ENCODE peak calls at places on chromosomes 6 and 20, in seven cellular contexts. F is pancreas, Z is IMR-90, K is GM23248, C is psoas muscle, O is small intestine, T is stomach. S is an unnamed sample. For H3K36me3 and H3K4me1, the result is how much of the 10 kb centered on the place peaks cover.

GRCh38 chr6:53378208-53378607 is 29.5 kb upstream of the ELOVL5 start:
- DNase-seq in F (no peak), Z (no peak), K (no peak), C (no peak), O (no peak), T (no peak), S (no peak)

GRCh38 chr20:24754691-24755090 is 194.4 kb upstream of the CST7 start:
- DNase-seq in F (no peak), Z (no peak), K (no peak), C (no peak), O (no peak), T (peak), S (no peak)

GRCh38 chr6:44270526-44271405 is 516 bp downstream of the TMEM151B start:
- DNase-seq in F (no peak), Z (no peak), K (no peak), C (no peak), O (no peak), T (no peak), S (no peak)

GRCh38 chr6:142907544-142907943 is 37.4 kb downstream of the HIVEP2 start:
- DNase-seq in F (no peak), Z (no peak), K (no peak), C (no peak), O (no peak), T (no peak), S (no peak)

GRCh38 chr20:24100370-24101011 is 111.9 kb upstream of the GGTLC1 start:
- DNase-seq in F (peak), Z (peak), K (peak), C (peak), O (peak), T (peak), S (no peak)

GRCh38 chr6:118317581-118318563 is 230.2 kb upstream of the PLN start:
- DNase-seq in F (no peak), Z (peak), K (peak), C (no peak), O (no peak), T (no peak), S (no peak)

GRCh38 chr6:24313477-24314141 is 44.2 kb downstream of the DCDC2 start:
- DNase-seq in F (peak), Z (peak), K (peak), C (no peak), O (no peak), T (peak), S (no peak)

GRCh38 chr6:13680448-13680968 is 31.1 kb downstream of the RANBP9 start:
- DNase-seq in F (no peak), Z (no peak), K (no peak), C (no peak), O (no peak), T (no peak), S (no peak)

GRCh38 chr6:30819287-30819917 is 64.9 kb upstream of the DDR1 start:
- DNase-seq in F (no peak), Z (peak), K (peak), C (no peak), O (no peak), T (no peak), S (no peak)

GRCh38 chr6:137241481-137242011 is 22.4 kb upstream of the IFNGR1 start:
- DNase-seq in F (no peak), Z (peak), K (peak), C (no peak), O (peak), T (no peak), S (no peak)

GRCh38 chr20:55004044-55004443 is 528.7 kb downstream of the DOK5 start:
- DNase-seq in F (no peak), Z (no peak), K (no peak), C (no peak), O (no peak), T (no peak), S (no peak)

GRCh38 chr6:44738652-44739141 is 351.2 kb downstream of the CDC5L start:
- DNase-seq in F (no peak), Z (peak), K (peak), C (peak), O (peak), T (no peak), S (no peak)

GRCh38 chr20:46805836-46806235 is 88.8 kb upstream of the EYA2 start:
- DNase-seq in F (no peak), Z (no peak), K (no peak), C (no peak), O (no peak), T (no peak), S (no peak)

GRCh38 chr6:63058601-63059000 is 152.7 kb upstream of the FKBP1C start:
- DNase-seq in F (no peak), Z (no peak), K (no peak), C (no peak), O (no peak), T (no peak), S (no peak)

GRCh38 chr6:149766156-149766768 is 16.7 kb downstream of the PCMT1 start:
- DNase-seq in F (no peak), Z (peak), K (peak), C (no peak), O (no peak), T (peak), S (no peak)

GRCh38 chr20:43940518-43941225 is 26.0 kb downstream of the TOX2 start:
- DNase-seq in F (no peak), Z (no peak), K (no peak), C (no peak), O (no peak), T (no peak), S (peak)

GRCh38 chr6:26022166-26022510 is 59.5 kb downstream of the TRIM38 start:
- DNase-seq in F (no peak), Z (peak), K (peak), C (no peak), O (peak), T (peak), S (no peak)

GRCh38 chr6:125346143-125346925 is 44.6 kb upstream of the HDDC2 start:
- DNase-seq in F (no peak), Z (no peak), K (no peak), C (no peak), O (no peak), T (no peak), S (no peak)

GRCh38 chr6:56211724-56212123 is 35.7 kb downstream of the COL21A1 start:
- DNase-seq in F (no peak), Z (no peak), K (no peak), C (no peak), O (no peak), T (no peak), S (no peak)

GRCh38 chr6:127566671-127567070 is 10.3 kb upstream of the C6orf58 start:
- DNase-seq in F (no peak), Z (no peak), K (no peak), C (no peak), O (no peak), T (no peak), S (no peak)

GRCh38 chr6:118198746-118199145 is 291.7 kb downstream of the SLC35F1 start:
- DNase-seq in F (no peak), Z (peak), K (peak), C (no peak), O (no peak), T (no peak), S (no peak)

GRCh38 chr6:158564243-158565121 is 4.6 kb downstream of the TMEM181 start:
- DNase-seq in F (no peak), Z (no peak), K (no peak), C (no peak), O (peak), T (no peak), S (no peak)

GRCh38 chr6:148934534-148934933 is 187.7 kb downstream of the UST start:
- DNase-seq in F (no peak), Z (peak), K (peak), C (peak), O (no peak), T (no peak), S (peak)

GRCh38 chr20:61307686-61308085 is 55.6 kb downstream of the CDH4 start:
- DNase-seq in F (no peak), Z (no peak), K (no peak), C (no peak), O (no peak), T (no peak), S (no peak)

GRCh38 chr6:151536280-151536534 is 42.4 kb downstream of the CCDC170 start:
- DNase-seq in F (no peak), Z (no peak), K (no peak), C (no peak), O (no peak), T (no peak), S (no peak)

GRCh38 chr20:62799873-62800272 is 3.6 kb downstream of the MRGBP start:
- DNase-seq in F (no peak), Z (no peak), K (no peak), C (no peak), O (no peak), T (no peak), S (no peak)
- H3K36me3 ChIP-seq in F (under half), Z (under half), K (under half), C (under half), O (under half), T (under half), S (under half)

GRCh38 chr6:112148103-112148502 is 60.7 kb downstream of the FAM229B start:
- DNase-seq in F (no peak), Z (no peak), K (no peak), C (no peak), O (no peak), T (no peak), S (no peak)

GRCh38 chr6:112141707-112142106 is 54.3 kb downstream of the FAM229B start:
- DNase-seq in F (no peak), Z (no peak), K (peak), C (no peak), O (no peak), T (no peak), S (no peak)

GRCh38 chr6:112149236-112149635 is 61.8 kb downstream of the FAM229B start:
- DNase-seq in F (no peak), Z (peak), K (no peak), C (no peak), O (no peak), T (no peak), S (no peak)

GRCh38 chr6:112144145-112144926 is 56.9 kb downstream of the FAM229B start:
- DNase-seq in F (no peak), Z (peak), K (peak), C (no peak), O (peak), T (no peak), S (no peak)

DNA sequence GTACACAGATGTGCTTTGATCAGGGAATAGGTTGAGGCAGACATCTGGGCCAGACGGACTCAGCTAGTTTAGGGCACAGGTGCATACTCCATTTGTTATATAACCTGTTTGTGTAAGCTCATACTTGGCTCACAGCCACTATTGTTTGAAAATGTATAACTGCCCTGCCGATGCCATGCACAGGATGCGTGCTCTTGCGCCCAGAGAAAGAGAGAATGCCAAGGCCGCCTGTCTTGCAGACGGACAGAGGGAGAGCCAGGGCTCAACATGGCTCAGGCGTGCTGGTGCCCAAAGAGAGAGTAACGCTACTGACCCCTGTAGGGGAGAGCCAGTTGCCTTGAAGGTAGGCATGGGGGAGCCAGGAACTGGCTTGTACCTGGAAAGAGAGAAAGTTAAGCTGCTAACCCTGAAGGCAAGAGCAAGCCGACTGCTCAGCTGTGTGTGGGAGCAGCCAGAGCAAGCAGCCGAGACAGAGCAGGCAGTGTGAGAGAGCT is 57.7 kb downstream of the FAM229B start:
- DNase-seq in F (no peak), Z (no peak), K (no peak), C (no peak), O (no peak), T (no peak), S (no peak)
- H3K4me1 ChIP-seq in F (under half), Z (under half), K (under half), C (under half), O (under half), T (under half), S (under half)

GRCh38 chr6:42313038-42313437 is 95.4 kb upstream of the MRPS10 start:
- DNase-seq in F (no peak), Z (peak), K (peak), C (no peak), O (no peak), T (no peak), S (no peak)

GRCh38 chr6:42315220-42315990 is 97.7 kb upstream of the MRPS10 start:
- DNase-seq in F (no peak), Z (no peak), K (peak), C (no peak), O (no peak), T (no peak), S (no peak)

GRCh38 chr6:42314571-42314950 is 96.9 kb upstream of the MRPS10 start:
- DNase-seq in F (no peak), Z (no peak), K (no peak), C (no peak), O (peak), T (no peak), S (no peak)

GRCh38 chr6:42315991-42316378 is 98.3 kb upstream of the MRPS10 start:
- DNase-seq in F (no peak), Z (peak), K (peak), C (no peak), O (peak), T (no peak), S (peak)

DNA sequence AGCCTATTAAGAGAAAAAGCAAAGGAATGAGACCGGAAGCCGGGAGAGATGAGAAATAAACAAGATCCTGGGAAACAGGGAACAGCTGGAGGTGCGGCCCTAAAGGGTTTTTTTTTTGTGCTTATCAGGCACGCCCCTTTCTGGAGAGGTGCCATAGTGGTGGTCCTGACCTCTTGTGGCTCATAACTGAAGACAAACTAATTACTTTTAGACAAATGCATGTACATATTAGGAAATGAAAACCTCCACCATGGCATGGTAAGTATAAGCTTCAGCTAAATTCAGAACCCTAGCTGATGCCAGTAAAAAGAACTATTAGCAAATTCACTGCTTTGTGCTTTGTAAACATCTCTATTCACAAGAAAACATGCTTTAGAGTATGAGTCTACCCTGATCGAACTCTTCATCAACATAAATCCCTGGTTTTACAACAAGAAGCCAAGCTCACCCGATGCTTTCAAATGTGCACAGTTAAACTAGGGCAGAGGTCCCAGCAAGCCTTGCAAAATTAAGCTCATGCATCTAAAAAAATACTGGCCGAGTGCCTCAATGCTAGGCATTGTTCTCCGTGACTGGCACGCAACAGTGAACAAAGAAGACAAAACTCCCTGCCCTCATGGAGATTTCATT is 96.4 kb upstream of the MRPS10 start:
- DNase-seq in F (no peak), Z (peak), K (peak), C (no peak), O (no peak), T (no peak), S (no peak)
- H3K27ac ChIP-seq in F (no peak), Z (peak), K (no peak), C (no peak), O (peak), T (peak), S (no peak)

GRCh38 chr6:89667872-89668556 is 29.5 kb upstream of the LYRM2 start:
- DNase-seq in F (no peak), Z (no peak), K (no peak), C (no peak), O (no peak), T (no peak), S (no peak)

GRCh38 chr6:89670935-89671565 is 32.5 kb upstream of the LYRM2 start:
- DNase-seq in F (no peak), Z (no peak), K (no peak), C (no peak), O (no peak), T (no peak), S (no peak)

GRCh38 chr6:89669002-89669401 is 30.5 kb upstream of the LYRM2 start:
- DNase-seq in F (no peak), Z (peak), K (no peak), C (no peak), O (no peak), T (no peak), S (no peak)
- H3K36me3 ChIP-seq in F (under half), Z (under half), K (under half), C (half or more), O (under half), T (under half), S (under half)

DNA sequence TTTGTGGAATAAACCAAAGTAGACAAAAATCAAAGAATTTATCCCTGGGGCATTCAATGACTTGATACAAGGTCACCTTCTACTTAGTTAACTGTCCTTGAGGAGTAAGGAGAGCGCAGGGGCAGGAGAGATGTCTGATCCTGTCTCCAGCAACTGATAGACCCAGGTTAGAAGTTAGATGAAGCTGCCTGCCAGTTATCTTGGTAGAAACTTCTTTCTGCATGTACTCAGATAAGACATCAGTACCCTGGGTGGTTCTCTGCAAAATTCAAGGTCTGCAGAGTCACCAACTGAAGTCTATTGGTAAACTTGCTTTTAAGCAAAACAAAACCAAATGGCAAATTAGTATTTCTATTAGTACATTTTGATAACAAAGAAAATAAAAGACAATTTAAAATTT is 2.7 kb downstream of the SGK1 start:
- DNase-seq in F (no peak), Z (no peak), K (no peak), C (no peak), O (no peak), T (no peak), S (no peak)
- H3K4me1 ChIP-seq in F (under half), Z (under half), K (under half), C (under half), O (under half), T (under half), S (under half)

DNA sequence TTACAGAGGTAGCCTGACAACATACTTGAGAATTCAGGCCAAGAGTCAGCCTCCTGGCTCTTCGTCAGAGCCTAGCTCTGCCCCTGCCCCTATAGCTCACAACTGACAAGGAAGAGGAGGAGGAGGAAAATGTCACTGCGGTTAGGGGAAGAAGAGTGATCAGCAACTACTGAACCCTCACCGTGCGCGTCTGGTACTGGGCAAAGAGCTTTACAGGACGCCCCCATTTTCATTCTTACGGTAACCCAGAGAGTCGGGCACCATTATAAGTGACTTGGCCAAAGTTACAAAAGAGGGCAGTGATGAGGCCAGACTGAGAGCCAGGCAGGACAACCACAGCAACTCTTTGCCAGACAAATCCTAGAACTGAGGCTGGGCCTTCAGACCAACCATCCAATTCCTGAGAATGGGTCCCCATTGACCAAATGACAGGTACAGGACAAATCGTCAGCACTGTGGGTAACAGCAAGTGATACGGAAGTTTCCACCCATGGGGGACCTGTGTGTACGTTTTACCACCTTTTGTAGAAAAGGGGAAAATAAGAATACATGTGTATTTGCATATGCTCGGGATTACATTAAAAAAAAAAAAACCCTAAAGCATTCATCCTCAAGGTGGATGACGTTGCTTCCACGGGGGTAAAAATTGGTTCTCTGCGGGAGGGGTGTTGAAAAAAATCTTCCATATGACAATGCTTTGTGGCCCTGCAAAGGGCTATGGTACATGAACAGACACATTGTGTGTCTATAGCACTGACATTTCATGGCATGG is 118.1 kb downstream of the NFATC2 start:
- DNase-seq in F (no peak), Z (no peak), K (no peak), C (no peak), O (no peak), T (no peak), S (no peak)
- H3K27ac ChIP-seq in F (no peak), Z (no peak), K (no peak), C (no peak), O (peak), T (peak), S (no peak)

GRCh38 chr6:33678932-33679478 is 32.5 kb downstream of the UQCC2 start:
- DNase-seq in F (no peak), Z (no peak), K (no peak), C (no peak), O (no peak), T (no peak), S (no peak)

GRCh38 chr6:33679761-33680160 is 31.7 kb downstream of the UQCC2 start:
- DNase-seq in F (no peak), Z (no peak), K (no peak), C (no peak), O (no peak), T (no peak), S (no peak)

GRCh38 chr6:33677689-33678088 is 33.8 kb downstream of the UQCC2 start:
- DNase-seq in F (no peak), Z (no peak), K (no peak), C (no peak), O (no peak), T (no peak), S (no peak)

GRCh38 chr6:33677153-33677660 is 34.3 kb downstream of the UQCC2 start:
- DNase-seq in F (no peak), Z (peak), K (peak), C (no peak), O (no peak), T (no peak), S (no peak)

DNA sequence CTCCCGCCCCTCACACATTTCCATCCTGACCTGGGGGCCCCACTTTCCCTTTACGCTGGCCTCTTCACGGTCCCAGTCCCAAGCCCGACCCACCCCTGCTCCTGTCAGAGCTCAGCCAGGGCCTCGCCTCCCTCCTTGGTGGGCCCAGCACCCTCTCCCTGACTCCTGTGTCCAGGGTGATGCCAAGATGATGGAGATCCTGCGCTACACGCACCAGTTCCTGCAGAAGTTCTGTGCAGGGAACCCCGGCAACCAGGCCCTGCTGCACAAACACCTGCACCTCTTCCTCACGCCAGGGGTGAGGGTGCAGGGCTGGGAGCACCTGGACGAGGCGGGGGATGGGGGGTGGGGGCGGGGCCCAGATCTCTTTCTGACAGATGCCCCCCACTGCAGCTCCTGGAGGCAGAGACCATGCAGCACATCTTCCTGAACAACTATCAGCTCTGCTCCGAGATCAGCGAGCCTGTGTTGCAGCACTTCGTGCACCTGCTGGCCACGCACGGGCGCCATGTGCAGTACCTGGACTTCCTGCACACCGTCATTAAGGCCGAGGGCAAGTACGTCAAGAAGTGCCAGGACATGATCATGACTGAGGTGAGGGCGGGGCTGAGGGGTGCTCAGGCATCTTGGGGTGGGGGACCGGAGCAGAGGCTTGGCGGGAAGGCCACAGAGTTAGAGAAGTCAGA is 33.1 kb downstream of the UQCC2 start:
- DNase-seq in F (no peak), Z (no peak), K (no peak), C (no peak), O (no peak), T (no peak), S (no peak)
- H3K36me3 ChIP-seq in F (under half), Z (under half), K (under half), C (under half), O (under half), T (half or more), S (under half)

S was measured in aorta.